ENCODE peak calls at places on chromosome 14, in eight cellular contexts. Q is endothelial cell of umbilical vein, X is adrenal gland, N is transverse colon, Y is uterus, E is esophagus squamous epithelium, K is IMR-90, V is breast epithelium. J is an unnamed sample.

GRCh38 chr14:98008381-98009113 is 1211.4 kb downstream of the VRK1 start:
- DNase-seq in Y (no peak), V (no peak), Q (no peak), X (no peak), E (no peak), K (no peak), N (no peak), J (no peak)

GRCh38 chr14:47833006-47833405 is 157.6 kb upstream of the MDGA2 start:
- DNase-seq in V (no peak), E (no peak), N (no peak), X (no peak), K (no peak), Q (no peak), Y (no peak), J (no peak)

GRCh38 chr14:58832010-58832409 is 194.2 kb downstream of the DACT1 start:
- DNase-seq in E (no peak), X (no peak), N (peak; percentile 14), Y (no peak), V (peak; percentile 57), Q (no peak), K (no peak), J (no peak)

GRCh38 chr14:38950676-38951075 is 152.4 kb downstream of the SEC23A start:
- DNase-seq in Q (no peak), V (no peak), K (no peak), Y (no peak), X (no peak), N (no peak), E (no peak), J (no peak)

GRCh38 chr14:41662780-41663477 is 56.3 kb downstream of the LRFN5 start:
- DNase-seq in N (no peak), Y (no peak), V (no peak), X (no peak), Q (no peak), E (no peak), K (no peak), J (no peak)

GRCh38 chr14:69525896-69526295 is 41.4 kb downstream of the PLEKHD1 start:
- DNase-seq in K (no peak), Y (no peak), Q (no peak), N (no peak), V (no peak), E (no peak), X (no peak), J (no peak)

GRCh38 chr14:97025722-97026121 is 228.5 kb downstream of the VRK1 start:
- DNase-seq in V (no peak), Q (no peak), X (no peak), Y (no peak), N (no peak), K (no peak), E (no peak), J (no peak)

GRCh38 chr14:91068642-91069041 is 8.2 kb upstream of the RPS6KA5 start:
- DNase-seq in K (no peak), V (no peak), N (no peak), Q (no peak), X (no peak), E (no peak), Y (no peak), J (no peak)

GRCh38 chr14:81247271-81247766 is 26.6 kb upstream of the GTF2A1 start:
- DNase-seq in K (no peak), Y (no peak), V (no peak), X (no peak), Q (no peak), E (no peak), N (no peak), J (no peak)

GRCh38 chr14:72961579-72962335 is 35.5 kb downstream of the DCAF4 start:
- DNase-seq in N (no peak), E (no peak), X (no peak), Q (no peak), Y (no peak), V (peak; percentile 60), K (peak; percentile 16), J (no peak)

GRCh38 chr14:103562135-103562384 is 397 bp downstream of the BAG5 start:
- DNase-seq in V (no peak), Y (no peak), N (peak; percentile 35), K (no peak), E (no peak), X (peak; percentile 55), Q (peak; percentile 76), J (no peak)

GRCh38 chr14:71472281-71472960 is 459.8 kb upstream of the RGS6 start:
- DNase-seq in Y (no peak), X (no peak), E (no peak), Q (no peak), K (peak; percentile 21), V (no peak), N (no peak), J (no peak)

GRCh38 chr14:55240526-55241178 is 30.6 kb upstream of the FBXO34 start:
- DNase-seq in Y (no peak), E (no peak), X (no peak), K (peak; percentile 89), V (no peak), N (no peak), Q (no peak), J (no peak)

GRCh38 chr14:96039633-96040311 is 610 bp downstream of the C14orf132 start:
- DNase-seq in Q (peak; percentile 14), N (no peak), K (peak; percentile 16), Y (peak; percentile 37), V (no peak), X (no peak), E (no peak), J (no peak)

GRCh38 chr14:33359288-33359881 is 420.7 kb downstream of the NPAS3 start:
- DNase-seq in Y (no peak), K (no peak), N (no peak), X (no peak), E (no peak), V (no peak), Q (no peak), J (no peak)

GRCh38 chr14:103597623-103598372 is 31.2 kb upstream of the KLC1 start:
- DNase-seq in K (peak; percentile 95), Y (peak; percentile 45), Q (no peak), N (no peak), X (no peak), V (no peak), E (no peak), J (no peak)

GRCh38 chr14:59325906-59326305 is 137.4 kb downstream of the DAAM1 start:
- DNase-seq in K (peak; percentile 84), V (no peak), N (no peak), X (no peak), E (no peak), Q (no peak), Y (no peak), J (no peak)

GRCh38 chr14:103581954-103582703 is 19.4 kb downstream of the COA8 start:
- DNase-seq in K (no peak), E (no peak), Y (no peak), Q (no peak), X (no peak), V (peak; percentile 81), N (peak; percentile 68), J (no peak)

GRCh38 chr14:76500480-76500879 is 124.5 kb downstream of the ESRRB start:
- DNase-seq in Q (no peak), N (no peak), V (no peak), E (no peak), X (no peak), Y (no peak), K (no peak), J (no peak)
- TF ChIP-seq POLR2A in Q (no peak), N (no peak), V (no peak), E (no peak), X (no peak), Y (no peak), K (no peak), J (no peak)

DNA sequence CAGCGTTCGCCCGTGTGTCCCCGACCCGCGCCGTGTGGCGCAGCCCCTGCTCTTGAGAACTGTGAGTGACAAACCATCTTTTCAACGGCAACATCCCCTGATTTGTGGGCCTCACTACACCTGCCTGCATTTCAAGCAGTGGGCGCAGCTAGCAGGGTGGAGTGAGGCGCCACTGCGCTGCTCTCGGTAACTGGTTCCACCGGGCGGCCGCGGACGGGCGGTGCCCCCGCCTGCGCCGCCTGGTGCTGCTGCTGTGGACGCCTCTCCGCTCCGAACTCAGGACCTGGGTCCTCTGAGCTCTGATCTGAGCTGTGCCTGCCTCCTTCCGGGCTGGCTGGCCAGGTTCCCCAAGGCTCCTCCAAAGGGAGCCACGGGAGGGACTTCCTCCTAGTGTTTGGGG is 5.9 kb upstream of the DEGS2 start:
- DNase-seq in Y (no peak), Q (no peak), E (no peak), N (peak; percentile 55), X (no peak), V (no peak), K (no peak), J (peak; percentile 74)
- TF ChIP-seq CTCF in Y (peak; percentile 21), Q (peak; percentile 16), E (no peak), N (peak; percentile 59), X (no peak), V (no peak), K (no peak), J (no peak)

DNA sequence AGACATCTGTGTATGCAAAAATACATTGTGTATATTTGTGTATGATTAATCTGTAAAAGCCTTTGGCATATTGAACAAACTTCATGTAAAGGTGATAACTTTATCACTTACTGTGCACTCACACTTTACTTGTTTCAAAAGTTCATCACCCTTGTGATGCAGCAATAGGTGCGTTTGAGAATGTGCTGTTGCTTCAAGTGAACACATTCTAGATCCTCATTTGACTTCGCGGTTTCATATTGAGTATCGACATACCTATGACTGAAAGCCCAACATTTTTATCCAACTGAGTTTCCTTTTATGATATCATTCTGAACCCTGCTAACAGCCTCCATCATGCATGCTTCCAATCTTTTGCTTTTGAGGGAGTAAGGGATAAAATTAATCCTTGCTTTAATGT is 1086.9 kb downstream of the TMEM121 start:
- DNase-seq in Q (no peak), Y (no peak), N (no peak), V (no peak), E (no peak), X (no peak), K (no peak), J (no peak)
- H3K9me3 ChIP-seq in Q (peaks cover 2% of the 10 kb centered on the region), Y (no peaks in the 10 kb centered on the region), N (no peaks in the 10 kb centered on the region), V (no peaks in the 10 kb centered on the region), E (no peaks in the 10 kb centered on the region), X (no peaks in the 10 kb centered on the region), K (peaks cover 16% of the 10 kb centered on the region), J (no peaks in the 10 kb centered on the region)

GRCh38 chr14:74018704-74019407 is at the start of the genes BBOF1 and ENTPD5:
- DNase-seq in E (peak; percentile 30), N (peak; percentile 90), Q (peak; percentile 83), V (peak; percentile 71), X (peak; percentile 83), Y (peak; percentile 84), K (peak; percentile 80), J (peak; percentile 92)
- TF ChIP-seq POLR2A in E (peak; percentile 95), N (peak; percentile 91), Q (peak; percentile 93), V (peak; percentile 14), X (peak; percentile 64), Y (peak; percentile 90), K (no peak), J (peak; percentile 91)

DNA sequence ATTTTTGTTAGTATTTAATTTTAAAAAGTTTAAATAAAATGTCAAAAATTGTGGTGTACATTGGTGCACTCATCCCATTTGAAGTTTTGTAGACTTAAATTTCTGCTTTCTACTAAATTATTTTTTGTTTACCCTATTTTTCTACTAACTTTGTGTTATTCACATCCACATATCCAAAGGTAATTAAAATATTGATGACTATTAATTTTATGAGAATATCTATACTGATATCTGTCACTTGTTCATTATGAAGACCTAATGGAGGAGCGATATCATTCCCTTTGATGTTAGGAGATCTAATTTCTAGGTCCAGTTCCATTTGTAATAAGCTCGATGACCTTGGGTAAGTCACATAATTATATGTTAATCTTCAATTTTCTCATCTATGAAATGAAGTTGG is 325.7 kb upstream of the STXBP6 start:
- DNase-seq in N (no peak), V (no peak), Q (no peak), X (no peak), Y (no peak), E (no peak), K (no peak), J (no peak)
- TF ChIP-seq CTCF in N (no peak), V (no peak), Q (no peak), X (no peak), Y (no peak), E (no peak), K (no peak), J (no peak)

GRCh38 chr14:106845286-106846087 is 1319.1 kb downstream of the TMEM121 start:
- DNase-seq in Y (peak; percentile 30), E (no peak), Q (no peak), X (no peak), V (peak; percentile 49), K (no peak), N (peak; percentile 92), J (peak; percentile 69)
- H3K9me3 ChIP-seq in Y (no peaks in the 10 kb centered on the region), E (no peaks in the 10 kb centered on the region), Q (peaks cover 3% of the 10 kb centered on the region), X (no peaks in the 10 kb centered on the region), V (no peaks in the 10 kb centered on the region), K (peaks cover 21% of the 10 kb centered on the region), N (no peaks in the 10 kb centered on the region), J (no peaks in the 10 kb centered on the region)

J was measured in Peyer's patch.